ENCODE peak calls at places on chromosomes 11 and 22, in six cellular contexts. One of them, this sample, is unnamed.

GRCh38 chr11:47466701-47467250 is 17.8 kb upstream of the RAPSN start:
- DNase-seq in H1: no peak
- DNase-seq in HepG2: no peak
- DNase-seq in GM12878: no peak
- DNase-seq in GM12891: no peak
- DNase-seq in K562: no peak
- DNase-seq in this sample: no peak

GRCh38 chr11:16356751-16357365 is 512 bp upstream of the SOX6 start:
- DNase-seq in H1: no peak
- DNase-seq in HepG2: no peak
- DNase-seq in GM12878: no peak
- DNase-seq in GM12891: no peak
- DNase-seq in K562: no peak
- DNase-seq in this sample: no peak

GRCh38 chr22:35695202-35695601 is 22.5 kb upstream of the APOL5 start:
- DNase-seq in H1: no peak
- DNase-seq in HepG2: no peak
- DNase-seq in GM12878: no peak
- DNase-seq in GM12891: no peak
- DNase-seq in K562: no peak
- DNase-seq in this sample: no peak

GRCh38 chr11:126506789-126507188 is 151.3 kb downstream of the ST3GAL4 start:
- DNase-seq in H1: no peak
- DNase-seq in HepG2: no peak
- DNase-seq in GM12878: no peak
- DNase-seq in GM12891: no peak
- DNase-seq in K562: no peak
- DNase-seq in this sample: no peak

GRCh38 chr11:65646921-65647701 is 9.2 kb downstream of the SIPA1 start:
- DNase-seq in H1: no peak
- DNase-seq in HepG2: no peak
- DNase-seq in GM12878: no peak
- DNase-seq in GM12891: no peak
- DNase-seq in K562: peak; percentile 35
- DNase-seq in this sample: no peak

GRCh38 chr11:69931994-69932910 is 113.0 kb upstream of the FGF3 start:
- DNase-seq in H1: no peak
- DNase-seq in HepG2: no peak
- DNase-seq in GM12878: no peak
- DNase-seq in GM12891: no peak
- DNase-seq in K562: no peak
- DNase-seq in this sample: no peak

GRCh38 chr11:3340025-3340424 is 38.9 kb downstream of the ZNF195 start:
- DNase-seq in H1: no peak
- DNase-seq in HepG2: no peak
- DNase-seq in GM12878: no peak
- DNase-seq in GM12891: no peak
- DNase-seq in K562: peak; percentile 41
- DNase-seq in this sample: no peak

GRCh38 chr22:37514526-37515051 is 4.6 kb downstream of the CARD10 start:
- DNase-seq in H1: no peak
- DNase-seq in HepG2: no peak
- DNase-seq in GM12878: no peak
- DNase-seq in GM12891: no peak
- DNase-seq in K562: no peak
- DNase-seq in this sample: no peak

GRCh38 chr22:28582806-28583205 is 96.8 kb downstream of the TTC28 start:
- DNase-seq in H1: no peak
- DNase-seq in HepG2: no peak
- DNase-seq in GM12878: no peak
- DNase-seq in GM12891: no peak
- DNase-seq in K562: no peak
- DNase-seq in this sample: no peak

GRCh38 chr22:46563381-46564083 is 26.1 kb upstream of the CELSR1 start:
- DNase-seq in H1: no peak
- DNase-seq in HepG2: peak; percentile 64
- DNase-seq in GM12878: no peak
- DNase-seq in GM12891: peak; percentile 90
- DNase-seq in K562: peak; percentile 80
- DNase-seq in this sample: peak; percentile 89

GRCh38 chr11:38274031-38274430 is 1676.0 kb upstream of the RAG2 start:
- DNase-seq in H1: no peak
- DNase-seq in HepG2: no peak
- DNase-seq in GM12878: no peak
- DNase-seq in GM12891: no peak
- DNase-seq in K562: no peak
- DNase-seq in this sample: no peak

GRCh38 chr11:120027546-120028180 is 110.2 kb downstream of the TRIM29 start:
- DNase-seq in H1: no peak
- DNase-seq in HepG2: no peak
- DNase-seq in GM12878: no peak
- DNase-seq in GM12891: no peak
- DNase-seq in K562: no peak
- DNase-seq in this sample: no peak

GRCh38 chr11:26951849-26952515 is 41.9 kb upstream of the FIBIN start:
- DNase-seq in H1: no peak
- DNase-seq in HepG2: no peak
- DNase-seq in GM12878: no peak
- DNase-seq in GM12891: no peak
- DNase-seq in K562: no peak
- DNase-seq in this sample: no peak

GRCh38 chr11:64355078-64355940 is 3.7 kb upstream of the RPS6KA4 start:
- DNase-seq in H1: peak; percentile 77
- DNase-seq in HepG2: peak; percentile 79
- DNase-seq in GM12878: no peak
- DNase-seq in GM12891: peak; percentile 84
- DNase-seq in K562: peak; percentile 92
- DNase-seq in this sample: peak; percentile 72

GRCh38 chr22:40030026-40030756 is 35.4 kb downstream of the FAM83F start:
- DNase-seq in H1: no peak
- DNase-seq in HepG2: no peak
- DNase-seq in GM12878: no peak
- DNase-seq in GM12891: no peak
- DNase-seq in K562: no peak
- DNase-seq in this sample: no peak

GRCh38 chr11:74685905-74686304 is 45.3 kb downstream of the CHRDL2 start:
- DNase-seq in H1: no peak
- DNase-seq in HepG2: no peak
- DNase-seq in GM12878: no peak
- DNase-seq in GM12891: no peak
- DNase-seq in K562: no peak
- DNase-seq in this sample: no peak

GRCh38 chr11:47010192-47010591 is 73.6 kb downstream of the CSTPP1 start:
- DNase-seq in H1: no peak
- DNase-seq in HepG2: no peak
- DNase-seq in GM12878: no peak
- DNase-seq in GM12891: no peak
- DNase-seq in K562: no peak
- DNase-seq in this sample: no peak

GRCh38 chr22:39182478-39183030 is 30.1 kb upstream of the CBX7 start:
- DNase-seq in H1: no peak
- DNase-seq in HepG2: no peak
- DNase-seq in GM12878: no peak
- DNase-seq in GM12891: no peak
- DNase-seq in K562: no peak
- DNase-seq in this sample: no peak

GRCh38 chr11:67409261-67409666 is 5.4 kb downstream of the TBC1D10C start:
- DNase-seq in H1: no peak
- DNase-seq in HepG2: no peak
- DNase-seq in GM12878: no peak
- DNase-seq in GM12891: peak; percentile 91
- DNase-seq in K562: no peak
- DNase-seq in this sample: peak; percentile 93

GRCh38 chr11:77136074-77136473 is 8.0 kb downstream of the MYO7A start:
- DNase-seq in H1: no peak
- DNase-seq in HepG2: no peak
- DNase-seq in GM12878: no peak
- DNase-seq in GM12891: no peak
- DNase-seq in K562: no peak
- DNase-seq in this sample: no peak

GRCh38 chr22:39913321-39913720 is 12.4 kb downstream of the GRAP2 start:
- DNase-seq in H1: no peak
- DNase-seq in HepG2: no peak
- DNase-seq in GM12878: no peak
- DNase-seq in GM12891: no peak
- DNase-seq in K562: no peak
- DNase-seq in this sample: no peak

GRCh38 chr22:42269407-42270177 is 861 bp downstream of the TCF20 start:
- DNase-seq in H1: no peak
- DNase-seq in HepG2: peak; percentile 67
- DNase-seq in GM12878: no peak
- DNase-seq in GM12891: peak; percentile 83
- DNase-seq in K562: peak; percentile 71
- DNase-seq in this sample: peak; percentile 84

GRCh38 chr22:30265851-30266444 is 703 bp downstream of the OSM start:
- DNase-seq in H1: no peak
- DNase-seq in HepG2: no peak
- DNase-seq in GM12878: no peak
- DNase-seq in GM12891: peak; percentile 86
- DNase-seq in K562: peak; percentile 71
- DNase-seq in this sample: peak; percentile 81
- TF ChIP-seq POLR2A in H1: no peak
- TF ChIP-seq POLR2A in HepG2: no peak
- TF ChIP-seq POLR2A in GM12878: peak; percentile 84
- TF ChIP-seq POLR2A in GM12891: peak; percentile 52
- TF ChIP-seq POLR2A in K562: no peak
- TF ChIP-seq POLR2A in this sample: peak; percentile 69

DNA sequence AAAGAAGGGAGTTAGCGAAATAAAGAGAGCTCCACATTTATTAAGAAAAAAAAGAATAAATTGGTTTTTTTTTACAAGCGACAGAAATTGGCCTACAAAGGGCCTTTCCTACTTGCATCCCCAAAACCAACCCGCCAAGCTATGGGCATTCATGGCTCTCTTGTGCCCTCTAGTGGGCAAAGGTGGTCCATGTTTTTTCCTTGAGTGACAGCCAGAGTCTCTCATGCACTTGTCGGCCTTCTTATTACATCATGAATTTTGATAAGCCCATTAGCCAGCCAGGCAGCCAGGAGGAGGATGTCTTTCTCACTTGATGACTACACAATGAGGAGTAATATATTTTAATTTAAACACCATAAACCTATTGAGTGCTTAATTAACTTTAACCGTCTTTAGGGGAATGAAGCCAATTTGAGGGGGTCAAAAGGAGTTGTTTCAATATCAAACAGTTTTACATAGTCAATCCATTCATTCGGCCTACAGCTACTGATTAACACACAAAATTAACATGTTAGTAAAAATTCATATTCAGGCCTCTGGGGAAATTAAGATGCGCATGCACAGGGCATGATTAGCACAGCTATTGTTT is 85.4 kb downstream of the RCN1 start:
- DNase-seq in H1: peak; percentile 59
- DNase-seq in HepG2: peak; percentile 69
- DNase-seq in GM12878: peak; percentile 64
- DNase-seq in GM12891: peak; percentile 54
- DNase-seq in K562: peak; percentile 80
- DNase-seq in this sample: peak; percentile 33
- TF ChIP-seq TAF1 in H1: peak; percentile 57
- TF ChIP-seq TAF1 in HepG2: no peak
- TF ChIP-seq TAF1 in GM12878: no peak
- TF ChIP-seq TAF1 in GM12891: no peak
- TF ChIP-seq TAF1 in K562: no peak
- TF ChIP-seq TAF1 in this sample: no peak

GRCh38 chr11:60924110-60924905 is at the start of gene TMEM132A:
- DNase-seq in H1: no peak
- DNase-seq in HepG2: peak; percentile 37
- DNase-seq in GM12878: no peak
- DNase-seq in GM12891: peak; percentile 75
- DNase-seq in K562: peak; percentile 86
- DNase-seq in this sample: peak; percentile 72
- TF ChIP-seq POLR2AphosphoS5 in H1: no peak
- TF ChIP-seq POLR2AphosphoS5 in HepG2: no peak
- TF ChIP-seq POLR2AphosphoS5 in GM12878: no peak
- TF ChIP-seq POLR2AphosphoS5 in GM12891: no peak
- TF ChIP-seq POLR2AphosphoS5 in K562: no peak
- TF ChIP-seq POLR2AphosphoS5 in this sample: no peak

GRCh38 chr22:25362215-25362882 is 142.9 kb downstream of the CRYBB2 start:
- DNase-seq in H1: no peak
- DNase-seq in HepG2: peak; percentile 35
- DNase-seq in GM12878: no peak
- DNase-seq in GM12891: peak; percentile 88
- DNase-seq in K562: peak; percentile 74
- DNase-seq in this sample: peak; percentile 87
- TF ChIP-seq POLR2A in H1: no peak
- TF ChIP-seq POLR2A in HepG2: no peak
- TF ChIP-seq POLR2A in GM12878: no peak
- TF ChIP-seq POLR2A in GM12891: no peak
- TF ChIP-seq POLR2A in K562: no peak
- TF ChIP-seq POLR2A in this sample: no peak

DNA sequence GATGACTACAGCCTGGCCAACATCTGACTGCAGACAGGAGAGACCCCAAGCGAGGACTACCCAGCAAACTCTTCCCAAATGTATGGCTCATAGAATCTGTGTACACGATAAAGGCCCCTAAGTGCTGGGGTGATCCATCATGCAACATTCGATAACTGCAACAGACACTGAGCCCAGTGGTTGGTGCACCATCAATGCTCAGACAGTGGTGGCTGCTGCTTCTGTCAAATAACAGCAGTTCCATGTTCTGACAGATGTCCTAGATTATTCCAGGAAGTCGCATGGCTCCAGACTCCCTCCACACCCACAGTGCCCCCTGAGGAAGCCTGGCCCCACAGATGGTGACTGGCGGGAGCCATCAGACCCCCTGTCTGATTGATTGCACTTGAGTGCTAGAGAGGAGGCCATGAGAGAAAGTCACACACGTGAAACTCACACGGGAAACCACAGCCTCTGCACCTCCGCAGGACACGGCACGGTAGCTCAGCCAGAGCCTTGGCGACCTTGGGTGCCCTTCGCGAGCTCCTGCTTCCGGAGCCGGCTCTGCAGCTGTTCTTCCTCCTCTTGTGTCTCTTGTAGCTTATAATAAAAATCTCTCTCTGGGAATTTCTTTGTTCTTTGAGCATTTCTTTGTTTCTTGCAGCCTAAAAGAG is 1156.0 kb downstream of the TBC1D22A start:
- DNase-seq in H1: no peak
- DNase-seq in HepG2: no peak
- DNase-seq in GM12878: peak; percentile 47
- DNase-seq in GM12891: peak; percentile 16
- DNase-seq in K562: no peak
- DNase-seq in this sample: peak; percentile 28
- TF ChIP-seq TAF1 in H1: no peak
- TF ChIP-seq TAF1 in HepG2: no peak
- TF ChIP-seq TAF1 in GM12878: no peak
- TF ChIP-seq TAF1 in GM12891: no peak
- TF ChIP-seq TAF1 in K562: no peak
- TF ChIP-seq TAF1 in this sample: no peak